ENCODE peak calls at places on chromosome 20, in nine cellular contexts. C is PC-3, E is mesothelial cell of epicardium, P is SK-N-SH, Z is psoas muscle, I is bronchial epithelial cell, N is B cell, H is HL-60, L is HCT116. R is an unnamed sample.
A peak's percentile ranks its signal among the peaks of the same experiment; 100 is the strongest.

GRCh38 chr20:34364013-34364382 is 925 bp downstream of the ITCH start:
- DNase-seq in C (peak; percentile 49), E (no peak), P (no peak), Z (no peak), I (peak; percentile 23), N (no peak), H (no peak), L (no peak), R (no peak)

GRCh38 chr20:47950557-47951283 is 165.4 kb upstream of the SULF2 start:
- DNase-seq in C (peak; percentile 47), E (no peak), P (no peak), Z (no peak), I (no peak), N (no peak), H (no peak), L (no peak), R (no peak)

GRCh38 chr20:13458860-13459451 is 179.8 kb downstream of the TASP1 start:
- DNase-seq in C (peak; percentile 49), E (no peak), P (peak; percentile 33), Z (no peak), I (peak; percentile 42), N (peak; percentile 48), H (no peak), L (peak; percentile 13), R (no peak)

GRCh38 chr20:51306521-51307358 is 235.8 kb downstream of the NFATC2 start:
- DNase-seq in C (peak; percentile 92), E (peak; percentile 92), P (peak; percentile 90), Z (peak; percentile 83), I (peak; percentile 33), N (peak; percentile 80), H (peak; percentile 25), L (peak; percentile 62), R (peak; percentile 46)

GRCh38 chr20:35901678-35902544 is 52.4 kb downstream of the SCAND1 start:
- DNase-seq in C (peak; percentile 80), E (no peak), P (no peak), Z (no peak), I (peak; percentile 86), N (no peak), H (no peak), L (peak; percentile 23), R (no peak)

GRCh38 chr20:2871555-2872303 is 1.6 kb upstream of the PTPRA start:
- DNase-seq in C (no peak), E (no peak), P (no peak), Z (no peak), I (no peak), N (no peak), H (no peak), L (no peak), R (no peak)

GRCh38 chr20:18611492-18611891 is 23.6 kb downstream of the DTD1 start:
- DNase-seq in C (no peak), E (no peak), P (no peak), Z (no peak), I (no peak), N (no peak), H (no peak), L (no peak), R (no peak)

GRCh38 chr20:38405132-38405531 is 30.0 kb downstream of the SNHG17 start:
- DNase-seq in C (no peak), E (no peak), P (no peak), Z (no peak), I (no peak), N (no peak), H (no peak), L (no peak), R (no peak)

GRCh38 chr20:34753706-34754461 is 49.7 kb downstream of the TP53INP2 start:
- DNase-seq in C (no peak), E (no peak), P (no peak), Z (no peak), I (peak; percentile 49), N (no peak), H (no peak), L (no peak), R (no peak)

GRCh38 chr20:9408422-9409300 is 105.7 kb upstream of the LAMP5 start:
- DNase-seq in C (peak; percentile 70), E (no peak), P (no peak), Z (no peak), I (peak; percentile 66), N (no peak), H (no peak), L (no peak), R (no peak)

GRCh38 chr20:19026901-19027644 is 185.4 kb upstream of the SLC24A3 start:
- DNase-seq in C (no peak), E (no peak), P (no peak), Z (no peak), I (no peak), N (no peak), H (no peak), L (no peak), R (no peak)

GRCh38 chr20:47428164-47428563 is 71.7 kb upstream of the ZMYND8 start:
- DNase-seq in C (no peak), E (no peak), P (no peak), Z (no peak), I (no peak), N (no peak), H (no peak), L (no peak), R (no peak)

GRCh38 chr20:20318318-20319161 is 49.4 kb upstream of the INSM1 start:
- DNase-seq in C (no peak), E (no peak), P (no peak), Z (no peak), I (no peak), N (no peak), H (peak; percentile 82), L (no peak), R (no peak)

GRCh38 chr20:39210331-39211074 is 248.4 kb downstream of the DHX35 start:
- DNase-seq in C (no peak), E (no peak), P (no peak), Z (no peak), I (no peak), N (no peak), H (no peak), L (no peak), R (no peak)

GRCh38 chr20:23050847-23051627 is 1.6 kb upstream of the THBD start:
- DNase-seq in C (peak; percentile 70), E (peak; percentile 89), P (no peak), Z (peak; percentile 91), I (peak; percentile 85), N (no peak), H (no peak), L (peak; percentile 42), R (no peak)

GRCh38 chr20:6157345-6157744 is 34.5 kb upstream of the FERMT1 start:
- DNase-seq in C (peak; percentile 64), E (no peak), P (no peak), Z (no peak), I (no peak), N (no peak), H (no peak), L (no peak), R (no peak)

GRCh38 chr20:13342469-13343242 is 121.6 kb downstream of the ISM1 start:
- DNase-seq in C (no peak), E (no peak), P (no peak), Z (no peak), I (no peak), N (no peak), H (no peak), L (no peak), R (no peak)

GRCh38 chr20:10131612-10132345 is 86.9 kb upstream of the SNAP25 start:
- DNase-seq in C (peak; percentile 31), E (peak; percentile 75), P (peak; percentile 80), Z (no peak), I (peak; percentile 23), N (no peak), H (no peak), L (no peak), R (no peak)

GRCh38 chr20:561437-562231 is 18.0 kb upstream of the CSNK2A1 start:
- DNase-seq in C (peak; percentile 87), E (peak; percentile 71), P (peak; percentile 83), Z (peak; percentile 66), I (peak; percentile 61), N (peak; percentile 50), H (no peak), L (peak; percentile 73), R (peak; percentile 22)
- TF ChIP-seq CTCF in C (peak; percentile 97), E (peak; percentile 94), P (peak; percentile 94), Z (peak; percentile 96), I (peak; percentile 98), N (peak; percentile 76), H (peak; percentile 100), L (peak; percentile 95), R (peak; percentile 96)

DNA sequence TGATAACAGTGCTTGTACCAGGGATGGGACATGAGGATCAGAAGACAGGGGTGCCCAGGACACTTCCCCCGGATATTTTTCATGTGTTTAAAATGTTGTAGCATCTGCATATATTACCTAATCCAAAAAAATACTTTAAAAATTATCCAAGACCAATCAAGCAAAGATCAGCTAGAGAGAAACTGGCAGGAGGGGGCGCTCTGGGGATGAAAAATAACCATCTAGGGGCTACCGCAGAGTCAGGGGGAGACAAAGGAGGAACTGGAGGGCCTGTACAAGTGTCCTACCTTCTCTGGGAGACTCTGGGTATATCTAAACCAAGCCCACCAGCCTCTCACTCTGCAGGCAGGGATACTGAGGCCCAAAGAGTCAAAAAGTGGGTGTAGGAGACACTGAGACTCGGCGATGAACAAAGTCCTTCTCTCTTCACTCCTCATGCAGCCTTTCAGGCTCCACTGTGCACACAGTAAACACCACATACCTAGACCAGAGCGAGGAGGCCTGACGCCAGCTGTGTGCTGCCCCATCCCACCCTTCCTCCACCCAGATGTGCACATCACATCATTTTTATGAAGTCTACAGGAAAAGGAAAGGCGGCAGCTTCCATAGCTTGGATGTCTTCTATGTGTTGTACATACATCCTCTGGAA is 9.8 kb downstream of the RIMS4 start:
- DNase-seq in C (no peak), E (no peak), P (peak; percentile 36), Z (no peak), I (no peak), N (no peak), H (no peak), L (no peak), R (no peak)
- TF ChIP-seq CTCF in C (peak; percentile 66), E (no peak), P (peak; percentile 46), Z (no peak), I (no peak), N (no peak), H (no peak), L (peak; percentile 68), R (no peak)

GRCh38 chr20:43681468-43681942 is 14.6 kb downstream of the MYBL2 start:
- DNase-seq in C (no peak), E (no peak), P (no peak), Z (no peak), I (no peak), N (peak; percentile 74), H (no peak), L (no peak), R (no peak)
- TF ChIP-seq CTCF in C (peak; percentile 30), E (no peak), P (peak; percentile 26), Z (no peak), I (no peak), N (peak; percentile 51), H (peak; percentile 2), L (peak; percentile 19), R (no peak)

DNA sequence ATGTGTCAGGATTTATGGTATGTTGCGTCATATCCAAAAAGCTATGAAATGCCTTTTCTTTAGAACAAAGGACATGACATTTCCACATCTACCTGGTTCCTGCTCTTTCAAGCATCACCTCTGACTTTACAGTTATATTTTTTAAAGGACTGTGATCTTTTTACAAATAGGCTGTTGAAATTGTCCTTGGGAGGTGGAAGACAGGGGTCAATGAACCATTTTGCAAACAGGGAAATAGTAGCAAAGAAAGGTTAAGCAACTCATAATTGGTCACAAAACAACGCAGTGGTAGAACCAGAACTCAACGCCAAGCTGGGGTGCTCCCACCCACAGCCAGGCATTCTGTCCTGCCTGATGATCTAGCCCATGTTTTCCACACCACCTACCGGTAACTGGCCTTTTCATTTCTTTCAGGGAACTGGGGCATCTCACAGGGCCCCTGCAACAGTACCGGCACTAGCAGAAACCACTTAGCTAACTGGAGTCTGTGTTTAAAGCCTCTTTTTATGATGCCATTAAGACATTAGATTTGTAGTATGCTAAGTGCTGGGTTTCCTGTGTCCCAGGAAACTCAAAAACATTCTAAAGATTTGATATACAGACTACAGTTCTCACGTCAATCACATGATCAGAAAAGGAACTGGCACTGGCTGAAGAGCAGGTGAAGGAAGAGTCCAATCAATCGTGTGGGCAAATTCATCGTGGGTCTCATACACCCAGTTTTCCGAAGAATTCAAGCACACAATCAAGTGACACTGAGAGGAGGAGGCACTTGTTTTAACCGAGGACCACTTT is 13.9 kb downstream of the ZNF217 start:
- DNase-seq in C (peak; percentile 99), E (peak; percentile 27), P (no peak), Z (no peak), I (peak; percentile 87), N (peak; percentile 39), H (peak; percentile 85), L (no peak), R (no peak)
- TF ChIP-seq CTCF in C (peak; percentile 25), E (no peak), P (no peak), Z (no peak), I (peak; percentile 4), N (no peak), H (no peak), L (no peak), R (no peak)